ENCODE peak calls at places on chromosomes 4 and X, in four cellular contexts. U, D, O and I are unnamed samples.

GRCh38 chr4:80989921-80990544 is 40.5 kb upstream of the BMP3 start:
- DNase-seq in U (peak), D (no peak), O (peak), I (no peak)

GRCh38 chr4:41363384-41363981 is 106.8 kb downstream of the UCHL1 start:
- DNase-seq in U (no peak), D (no peak), O (no peak), I (no peak)

GRCh38 chr4:87575408-87575807 is 32.9 kb upstream of the DSPP start:
- DNase-seq in U (no peak), D (no peak), O (no peak), I (no peak)

GRCh38 chr4:1570291-1571164 is 113.6 kb downstream of the FAM53A start:
- DNase-seq in U (no peak), D (no peak), O (no peak), I (no peak)

GRCh38 chr4:183284965-183285364 is 35.1 kb downstream of the CLDN22 start:
- DNase-seq in U (peak), D (no peak), O (no peak), I (no peak)

GRCh38 chr4:186953601-186954260 is 230.1 kb upstream of the FAT1 start:
- DNase-seq in U (no peak), D (no peak), O (peak), I (no peak)

GRCh38 chr4:121256346-121256745 is 92.2 kb upstream of the TNIP3 start:
- DNase-seq in U (peak), D (no peak), O (peak), I (peak)

GRCh38 chr4:122700178-122700725 is 32.3 kb upstream of the BBS12 start:
- DNase-seq in U (no peak), D (no peak), O (no peak), I (no peak)

GRCh38 chrX:10296581-10296980 is 139.8 kb downstream of the CLCN4 start:
- DNase-seq in U (peak), D (no peak), O (peak), I (no peak)

GRCh38 chr4:144507309-144508101 is 138.5 kb upstream of the HHIP start:
- DNase-seq in U (no peak), D (no peak), O (no peak), I (no peak)

GRCh38 chr4:169024762-169025161 is 14.7 kb upstream of the CBR4 start:
- DNase-seq in U (no peak), D (no peak), O (peak), I (no peak)

GRCh38 chrX:85244411-85245210 is 820 bp downstream of the ZNF711 start:
- DNase-seq in U (no peak), D (no peak), O (peak), I (no peak)

GRCh38 chr4:15234585-15235126 is 193.2 kb upstream of the C1QTNF7 start:
- DNase-seq in U (peak), D (no peak), O (peak), I (no peak)